ENCODE peak calls at places on chromosomes 3 and 15, in seven cellular contexts. O, R, C, M, S, K and Y are unnamed samples.

GRCh38 chr3:40281995-40282394 is 27.5 kb upstream of the EIF1B start:
- DNase-seq in O (no peak), R (no peak), C (no peak), M (peak; percentile 56), S (no peak), K (no peak), Y (no peak)

GRCh38 chr15:32840481-32841245 is 122.9 kb downstream of the GREM1 start:
- DNase-seq in O (no peak), R (no peak), C (no peak), M (no peak), S (no peak), K (no peak), Y (peak; percentile 85)

GRCh38 chr3:23607184-23607847 is 198.4 kb upstream of the UBE2E1 start:
- DNase-seq in O (no peak), R (no peak), C (no peak), M (no peak), S (no peak), K (no peak), Y (no peak)

GRCh38 chr3:184361532-184361931 is at the start of the genes CLCN2 and POLR2H:
- DNase-seq in O (peak; percentile 37), R (peak; percentile 50), C (no peak), M (peak; percentile 51), S (peak; percentile 68), K (peak; percentile 81), Y (no peak)

GRCh38 chr15:84827246-84827645 is 10.1 kb downstream of the ALPK3 start:
- DNase-seq in O (no peak), R (no peak), C (no peak), M (no peak), S (no peak), K (no peak), Y (no peak)

GRCh38 chr15:98382139-98382538 is 266.2 kb upstream of the IGF1R start:
- DNase-seq in O (no peak), R (no peak), C (no peak), M (no peak), S (no peak), K (no peak), Y (no peak)

GRCh38 chr3:101119535-101119934 is 126.3 kb upstream of the ABI3BP start:
- DNase-seq in O (no peak), R (no peak), C (no peak), M (peak; percentile 46), S (no peak), K (no peak), Y (peak; percentile 84)

GRCh38 chr3:194482196-194482593 is 4.6 kb downstream of the ATP13A3 start:
- DNase-seq in O (no peak), R (no peak), C (no peak), M (no peak), S (no peak), K (no peak), Y (no peak)

GRCh38 chr15:82849556-82850241 is 40.3 kb downstream of the WHAMM start:
- DNase-seq in O (peak; percentile 34), R (peak; percentile 87), C (peak; percentile 18), M (peak; percentile 90), S (peak; percentile 92), K (peak; percentile 83), Y (peak; percentile 86)

GRCh38 chr3:134066539-134067310 is 37.0 kb upstream of the SLCO2A1 start:
- DNase-seq in O (no peak), R (peak; percentile 13), C (no peak), M (no peak), S (no peak), K (no peak), Y (no peak)

GRCh38 chr15:28969511-28970085 is 83.8 kb downstream of the APBA2 start:
- DNase-seq in O (no peak), R (no peak), C (no peak), M (no peak), S (no peak), K (no peak), Y (no peak)

GRCh38 chr3:46838301-46838700 is 24.9 kb downstream of the MYL3 start:
- DNase-seq in O (no peak), R (no peak), C (no peak), M (no peak), S (no peak), K (no peak), Y (no peak)

GRCh38 chr3:127002195-127003174 is 19.6 kb downstream of the PLXNA1 start:
- DNase-seq in O (peak; percentile 86), R (peak; percentile 91), C (peak; percentile 68), M (peak; percentile 83), S (peak; percentile 87), K (peak; percentile 92), Y (peak; percentile 90)

GRCh38 chr3:38541800-38542199 is 45.7 kb downstream of the EXOG start:
- DNase-seq in O (no peak), R (no peak), C (no peak), M (no peak), S (no peak), K (no peak), Y (peak; percentile 25)

GRCh38 chr15:85168642-85169173 is 187.1 kb downstream of the PDE8A start:
- DNase-seq in O (no peak), R (peak; percentile 58), C (no peak), M (peak; percentile 73), S (peak; percentile 89), K (no peak), Y (peak; percentile 8)

DNA sequence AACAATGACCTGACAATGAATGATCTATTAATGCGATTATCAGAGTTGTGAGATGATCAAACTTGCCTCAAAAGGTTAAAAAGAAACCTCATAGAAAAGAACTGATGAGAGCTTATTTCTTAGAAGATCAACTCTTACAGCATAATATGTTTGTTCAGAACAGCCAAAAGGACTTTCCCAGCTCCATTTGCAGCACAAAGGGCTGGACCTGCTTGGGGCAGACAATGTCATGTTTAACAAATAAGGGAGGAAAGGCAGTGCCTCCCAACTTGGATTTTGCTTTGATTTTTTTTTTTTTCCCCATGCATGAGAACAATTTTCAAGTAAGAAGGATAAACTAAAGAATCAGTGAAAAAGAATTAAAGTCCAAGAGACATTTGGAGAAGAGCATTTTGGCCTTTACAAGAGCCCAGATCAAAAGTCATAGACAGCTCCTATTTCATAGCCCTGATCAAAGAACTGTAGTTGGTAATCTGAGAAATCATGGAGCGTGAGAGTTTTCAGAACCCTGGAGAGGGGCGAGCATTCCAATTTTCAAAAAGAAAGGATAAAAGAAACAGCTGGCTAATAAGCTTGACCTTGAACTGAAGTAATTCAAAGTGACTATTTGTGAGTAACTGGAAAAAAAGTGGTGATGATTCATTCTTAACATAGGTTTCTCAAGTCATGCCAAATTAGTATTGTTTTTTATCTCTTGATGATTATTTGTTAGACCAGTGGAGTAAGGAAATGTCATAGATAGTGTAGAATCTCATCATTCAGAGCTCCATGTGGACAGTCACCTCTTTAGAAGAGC is 136.0 kb upstream of the CFAP20DC start:
- DNase-seq in O (no peak), R (no peak), C (peak; percentile 9), M (peak; percentile 46), S (no peak), K (no peak), Y (peak; percentile 23)
- TF ChIP-seq CTCF in O (no peak), R (no peak), C (no peak), M (no peak), S (no peak), K (no peak), Y (no peak)

GRCh38 chr3:138347084-138347483 is 1.3 kb upstream of the MRAS start:
- DNase-seq in O (no peak), R (no peak), C (no peak), M (no peak), S (no peak), K (no peak), Y (no peak)
- H3K4me3 ChIP-seq in O (peak overlapping the region; percentile 94), R (no peak overlapping the region), C (no peak overlapping the region), M (no peak overlapping the region), S (no peak overlapping the region), K (peak overlapping the region; percentile 82), Y (no peak overlapping the region)

GRCh38 chr3:11260460-11260859 is 11.7 kb upstream of the ATG7 start:
- DNase-seq in O (no peak), R (no peak), C (no peak), M (no peak), S (no peak), K (no peak), Y (no peak)
- TF ChIP-seq CTCF in O (no peak), R (no peak), C (no peak), M (no peak), S (no peak), K (no peak), Y (no peak)

DNA sequence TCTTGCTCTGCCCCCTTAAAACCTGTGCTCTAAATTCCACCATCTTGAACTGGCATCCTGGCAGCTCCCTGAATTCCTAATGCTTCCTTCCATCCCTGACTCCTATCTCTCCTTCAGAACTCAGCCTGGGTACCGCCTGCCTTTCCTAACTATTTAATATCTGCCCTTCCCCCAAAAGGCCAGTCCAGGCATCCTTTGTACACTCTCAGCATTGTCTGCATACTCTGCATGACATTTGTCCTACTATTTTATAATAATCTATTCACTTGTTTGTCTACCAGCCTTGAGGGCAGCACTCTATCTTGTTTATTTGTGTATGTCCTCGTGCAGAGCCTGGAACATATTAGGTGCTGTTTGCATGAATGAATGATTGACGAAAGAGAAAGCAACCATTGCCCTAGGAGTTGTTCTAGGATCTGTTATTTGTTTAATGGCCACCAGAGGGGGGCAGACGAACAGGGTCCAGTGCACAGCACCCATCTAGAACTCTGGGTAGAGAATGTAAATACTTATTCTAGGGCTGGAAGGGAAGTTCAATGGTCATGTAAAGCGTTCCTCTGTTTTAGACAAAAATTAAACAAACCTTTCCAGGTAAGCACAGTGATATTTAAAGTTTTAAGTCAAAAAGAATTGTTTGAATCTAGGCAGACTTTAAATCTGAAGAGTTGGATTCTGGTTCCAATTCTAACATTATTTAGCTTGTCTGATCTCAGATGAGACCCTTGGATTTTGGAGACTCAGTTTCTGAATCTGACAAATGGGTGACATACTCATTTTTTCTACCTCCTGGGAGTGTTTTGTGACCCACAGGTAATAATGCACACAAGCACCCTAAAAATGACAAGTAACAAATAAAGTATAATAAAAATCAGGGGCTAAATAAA is 125.8 kb upstream of the GALNT15 start:
- DNase-seq in O (no peak), R (peak; percentile 73), C (no peak), M (peak; percentile 75), S (peak; percentile 34), K (no peak), Y (peak; percentile 87)
- H3K4me3 ChIP-seq in O (no peak overlapping the region), R (no peak overlapping the region), C (no peak overlapping the region), M (peak overlapping the region; percentile 10), S (no peak overlapping the region), K (no peak overlapping the region), Y (no peak overlapping the region)

GRCh38 chr3:192860464-192860863 is 57.2 kb downstream of the MB21D2 start:
- DNase-seq in O (peak; percentile 26), R (peak; percentile 43), C (no peak), M (no peak), S (no peak), K (no peak), Y (no peak)
- TF ChIP-seq CTCF in O (no peak), R (no peak), C (no peak), M (no peak), S (no peak), K (no peak), Y (no peak)

DNA sequence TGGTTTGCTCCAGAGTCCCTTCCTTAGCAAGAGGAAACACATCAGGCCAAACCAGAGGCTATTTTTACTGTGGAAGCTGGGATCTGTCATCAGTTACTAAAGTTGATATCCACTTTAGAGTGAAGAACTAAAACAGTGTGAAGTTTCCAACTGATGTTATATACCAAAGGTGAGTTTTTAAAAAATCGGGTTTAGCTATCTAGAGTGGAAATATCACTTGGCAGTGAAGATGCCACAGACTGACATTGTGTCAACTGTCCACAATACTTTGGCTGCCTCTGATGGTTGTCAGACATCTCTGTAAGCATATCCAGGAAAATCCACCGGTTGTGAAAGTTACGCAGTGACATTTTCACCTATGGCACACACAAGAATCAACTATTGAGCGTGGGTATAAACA is 9.2 kb downstream of the ZIC1 start:
- DNase-seq in O (no peak), R (no peak), C (no peak), M (no peak), S (no peak), K (no peak), Y (no peak)
- H3K4me3 ChIP-seq in O (no peak overlapping the region), R (peak overlapping the region; percentile 54), C (no peak overlapping the region), M (no peak overlapping the region), S (no peak overlapping the region), K (no peak overlapping the region), Y (no peak overlapping the region)